ENCODE peak calls at places on chromosomes 2 and 18, in ten cellular contexts. B is ovary, H is heart left ventricle, J is A549, M is IMR-90, X is endothelial cell of umbilical vein, C is H1, S is esophagus squamous epithelium, D is adrenal gland, O is uterus. I is an unnamed sample.

GRCh38 chr2:55616509-55617159 is 788 bp downstream of the PPP4R3B start:
- DNase-seq in X (peak; percentile 71), O (no peak), B (no peak), J (peak; percentile 53), S (no peak), D (peak; percentile 52), H (no peak), M (peak; percentile 68), C (no peak), I (peak; percentile 61)

GRCh38 chr2:224145751-224146355 is 106.8 kb upstream of the SERPINE2 start:
- DNase-seq in D (peak; percentile 15), M (peak; percentile 80), B (no peak), C (no peak), J (peak; percentile 35), S (no peak), X (peak; percentile 94), H (no peak), O (no peak), I (no peak)

GRCh38 chr18:1177232-1177631 is 272.6 kb downstream of the ADCYAP1 start:
- DNase-seq in D (no peak), J (no peak), O (no peak), H (no peak), X (no peak), B (no peak), S (no peak), C (no peak), M (no peak), I (no peak)

GRCh38 chr2:106516436-106516835 is 29.3 kb downstream of the CD8B2 start:
- DNase-seq in M (no peak), B (no peak), X (no peak), S (no peak), D (no peak), H (no peak), J (no peak), O (no peak), C (no peak), I (no peak)

GRCh38 chr2:150129921-150130320 is 357.5 kb downstream of the RND3 start:
- DNase-seq in O (no peak), X (no peak), S (no peak), B (no peak), J (no peak), M (no peak), H (no peak), C (no peak), D (no peak), I (no peak)

GRCh38 chr2:38598200-38598990 is 4.3 kb downstream of the HNRNPLL start:
- DNase-seq in M (peak; percentile 34), D (no peak), C (no peak), O (no peak), B (no peak), J (no peak), S (no peak), X (no peak), H (no peak), I (no peak)

GRCh38 chr18:59478591-59478990 is 119.5 kb upstream of the LMAN1 start:
- DNase-seq in M (peak; percentile 47), D (no peak), S (no peak), H (no peak), B (no peak), O (no peak), X (no peak), C (no peak), J (no peak), I (no peak)

GRCh38 chr2:216944733-216945132 is 84.9 kb upstream of the TNP1 start:
- DNase-seq in B (no peak), D (no peak), X (no peak), M (no peak), C (no peak), H (no peak), J (no peak), S (no peak), O (no peak), I (no peak)

GRCh38 chr2:68463287-68463877 is 3.7 kb downstream of the FBXO48 start:
- DNase-seq in S (no peak), X (peak; percentile 75), M (peak; percentile 71), C (no peak), D (no peak), O (no peak), H (no peak), J (peak; percentile 44), B (no peak), I (no peak)

GRCh38 chr2:238379096-238379810 is 47.5 kb upstream of the ASB1 start:
- DNase-seq in D (no peak), B (no peak), C (no peak), J (no peak), H (no peak), M (peak; percentile 77), S (no peak), X (peak; percentile 62), O (no peak), I (no peak)

GRCh38 chr2:25293145-25293544 is 48.6 kb downstream of the DNMT3A start:
- DNase-seq in O (no peak), H (no peak), X (no peak), D (no peak), B (no peak), C (no peak), J (no peak), S (no peak), M (peak; percentile 22), I (no peak)

GRCh38 chr18:50806208-50806616 is 13.6 kb downstream of the MRO start:
- DNase-seq in M (no peak), C (no peak), B (no peak), H (peak; percentile 71), S (no peak), J (no peak), O (no peak), D (peak; percentile 23), X (no peak), I (no peak)

GRCh38 chr2:199186226-199186864 is 271.4 kb downstream of the SATB2 start:
- DNase-seq in B (no peak), M (no peak), X (no peak), H (no peak), O (no peak), C (peak; percentile 25), J (no peak), S (no peak), D (no peak), I (no peak)

GRCh38 chr2:199833525-199833924 is 17.5 kb downstream of the FTCDNL1 start:
- DNase-seq in J (no peak), B (no peak), X (no peak), H (no peak), M (no peak), S (no peak), D (no peak), O (no peak), C (no peak), I (no peak)

GRCh38 chr2:38709515-38710194 is 41.5 kb downstream of the SRSF7 start:
- DNase-seq in O (no peak), J (no peak), S (no peak), C (no peak), B (no peak), D (no peak), H (no peak), X (no peak), M (no peak), I (no peak)

DNA sequence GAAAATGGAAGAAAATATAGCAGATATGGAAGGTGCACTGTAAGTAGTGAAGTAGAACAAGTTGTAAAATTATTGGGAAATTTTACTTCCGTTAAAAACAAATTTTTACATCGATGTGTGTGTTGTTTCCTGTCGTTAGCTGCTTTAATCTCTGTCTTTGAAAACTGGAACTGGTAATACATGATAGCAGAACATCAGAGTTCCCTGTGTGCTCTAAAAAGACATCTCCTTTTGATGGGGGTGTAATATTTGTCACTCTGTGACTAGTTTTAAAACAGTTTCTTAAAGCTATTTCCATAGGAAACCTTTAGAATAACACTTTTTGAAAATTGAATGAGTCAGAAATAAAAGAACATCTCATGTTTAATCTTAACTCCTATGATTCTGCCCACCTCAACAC is 43.5 kb downstream of the COX7A2L start:
- DNase-seq in C (no peak), M (no peak), D (no peak), S (no peak), X (no peak), B (no peak), J (no peak), H (no peak), O (no peak), I (no peak)
- H3K4me1 ChIP-seq in C (no peaks in the 10 kb centered on the region), M (peaks cover 10% of the 10 kb centered on the region), D (no peaks in the 10 kb centered on the region), S (no peaks in the 10 kb centered on the region), X (peaks cover 11% of the 10 kb centered on the region), B (no peaks in the 10 kb centered on the region), J (peaks cover 19% of the 10 kb centered on the region), H (no peaks in the 10 kb centered on the region), O (no peaks in the 10 kb centered on the region), I (no peaks in the 10 kb centered on the region)

GRCh38 chr2:208268553-208268952 is 2.5 kb downstream of the PIKFYVE start:
- DNase-seq in O (no peak), S (no peak), M (no peak), D (no peak), X (no peak), C (no peak), J (no peak), H (no peak), B (no peak), I (no peak)

GRCh38 chr2:208265371-208265806 is 666 bp upstream of the PIKFYVE start:
- DNase-seq in H (no peak), C (no peak), X (no peak), O (no peak), S (peak; percentile 4), M (peak; percentile 53), J (peak; percentile 15), D (peak; percentile 38), B (peak; percentile 19), I (no peak)

GRCh38 chr2:208269091-208269490 is 3.0 kb downstream of the PIKFYVE start:
- DNase-seq in O (no peak), S (no peak), M (no peak), B (no peak), C (no peak), X (no peak), H (no peak), D (no peak), J (peak; percentile 14), I (no peak)

GRCh38 chr2:208266641-208267335 is 733 bp downstream of the PIKFYVE start:
- DNase-seq in M (peak; percentile 41), D (no peak), X (peak; percentile 57), C (no peak), J (no peak), O (no peak), H (no peak), B (no peak), S (no peak), I (no peak)

GRCh38 chr2:208265807-208266640 is at the start of gene PIKFYVE:
- DNase-seq in X (peak; percentile 97), H (peak; percentile 96), M (peak; percentile 98), B (peak; percentile 94), O (peak; percentile 93), J (peak; percentile 92), C (peak; percentile 93), S (peak; percentile 81), D (peak; percentile 98), I (peak; percentile 95)
- TF ChIP-seq POLR2A in X (peak; percentile 78), H (peak; percentile 86), M (peak; percentile 83), B (peak; percentile 68), O (peak; percentile 85), J (peak; percentile 35), C (peak; percentile 52), S (peak; percentile 15), D (peak; percentile 96), I (peak; percentile 83)

GRCh38 chr18:12863687-12864086 is 20.4 kb downstream of the PTPN2 start:
- DNase-seq in O (no peak), M (peak; percentile 27), H (no peak), S (no peak), X (no peak), J (no peak), C (no peak), D (no peak), B (no peak), I (no peak)
- H3K4me1 ChIP-seq in O (no peaks in the 10 kb centered on the region), M (peaks cover 5% of the 10 kb centered on the region), H (no peaks in the 10 kb centered on the region), S (peaks cover 6% of the 10 kb centered on the region), X (no peaks in the 10 kb centered on the region), J (peaks cover 17% of the 10 kb centered on the region), C (peaks cover 12% of the 10 kb centered on the region), D (no peaks in the 10 kb centered on the region), B (no peaks in the 10 kb centered on the region), I (peaks cover 8% of the 10 kb centered on the region)

GRCh38 chr18:8556424-8556823 is 52.8 kb upstream of the RAB12 start:
- DNase-seq in O (no peak), M (no peak), J (no peak), X (no peak), H (no peak), S (no peak), D (no peak), C (no peak), B (no peak), I (no peak)
- TF ChIP-seq POLR2A in O (no peak), M (no peak), J (no peak), X (no peak), H (no peak), S (no peak), D (no peak), C (no peak), B (no peak), I (no peak)